ENCODE peak calls at places on chromosomes 5 and 9, in four cellular contexts. G is GM04503, I is WTC11, V is H54. S is an unnamed sample.

GRCh38 chr5:3310551-3311340 is 284.9 kb upstream of the IRX1 start:
- DNase-seq in G (peak), I (no peak), V (peak), S (peak)

GRCh38 chr9:95373069-95373681 is 55.7 kb upstream of the FANCC start:
- DNase-seq in G (no peak), I (no peak), V (peak), S (peak)

GRCh38 chr5:76292923-76293322 is 110.2 kb upstream of the IQGAP2 start:
- DNase-seq in G (no peak), I (no peak), V (no peak), S (no peak)

GRCh38 chr5:66149950-66150349 is 5.8 kb downstream of the SREK1 start:
- DNase-seq in G (no peak), I (no peak), V (no peak), S (no peak)

GRCh38 chr5:39555788-39556187 is 131.0 kb upstream of the DAB2 start:
- DNase-seq in G (no peak), I (no peak), V (no peak), S (no peak)

GRCh38 chr5:124596595-124597388 is 149.6 kb downstream of the ZNF608 start:
- DNase-seq in G (peak), I (no peak), V (no peak), S (peak)

GRCh38 chr5:58215364-58215763 is 244.5 kb downstream of the PLK2 start:
- DNase-seq in G (no peak), I (no peak), V (no peak), S (no peak)

GRCh38 chr5:4879693-4880303 is 260.3 kb upstream of the ADAMTS16 start:
- DNase-seq in G (peak), I (peak), V (peak), S (peak)

GRCh38 chr5:98602534-98603112 is 170.8 kb upstream of the RGMB start:
- DNase-seq in G (no peak), I (no peak), V (no peak), S (peak)

GRCh38 chr9:26947736-26948135 is 694 bp upstream of the PLAA start:
- DNase-seq in G (no peak), I (no peak), V (no peak), S (peak)

GRCh38 chr9:17556935-17557334 is 21.9 kb upstream of the SH3GL2 start:
- DNase-seq in G (no peak), I (no peak), V (no peak), S (no peak)

GRCh38 chr5:76081811-76082783 is 1.1 kb upstream of the SV2C start:
- DNase-seq in G (no peak), I (peak), V (no peak), S (no peak)

S was measured in M059J.